ENCODE peak calls at places on chromosome 1, in ten cellular contexts. N, B, W, F, Q, S, T, H, Y and E are unnamed samples.

GRCh38 chr1:152515454-152515823 is 1.2 kb downstream of the CRCT1 start:
- DNase-seq in Q (no peak), W (no peak), F (no peak), N (no peak), B (no peak), Y (no peak), S (no peak), T (peak), H (no peak), E (no peak)

GRCh38 chr1:113940365-113941244 is 11.5 kb downstream of the HIPK1 start:
- DNase-seq in W (peak), H (peak), S (peak), B (no peak), N (peak), F (no peak), Y (no peak), Q (no peak), T (no peak), E (peak)

GRCh38 chr1:92217721-92218120 is at the start of gene C1orf146:
- DNase-seq in S (no peak), B (no peak), F (no peak), H (no peak), Q (no peak), Y (no peak), T (no peak), W (no peak), N (no peak), E (no peak)

GRCh38 chr1:31102501-31102950 is 37.0 kb upstream of the PUM1 start:
- DNase-seq in S (no peak), N (no peak), Q (no peak), F (no peak), H (no peak), T (no peak), W (peak), B (no peak), Y (peak), E (no peak)

GRCh38 chr1:198936371-198937083 is 297.7 kb downstream of the PTPRC start:
- DNase-seq in F (no peak), S (no peak), N (no peak), W (no peak), H (no peak), Q (no peak), B (peak), Y (peak), T (peak), E (no peak)

GRCh38 chr1:1118893-1119220 is 3.0 kb upstream of the C1orf159 start:
- DNase-seq in F (no peak), Y (no peak), H (no peak), Q (no peak), N (no peak), W (peak), T (no peak), S (no peak), B (no peak), E (no peak)

GRCh38 chr1:37239225-37239740 is 205.0 kb upstream of the GRIK3 start:
- DNase-seq in S (no peak), F (no peak), Y (no peak), N (no peak), T (no peak), W (no peak), Q (no peak), H (no peak), B (no peak), E (no peak)

GRCh38 chr1:157147906-157148717 is 9.9 kb upstream of the ETV3 start:
- DNase-seq in T (no peak), Q (no peak), H (no peak), W (no peak), N (no peak), B (no peak), S (no peak), F (no peak), Y (no peak), E (no peak)

GRCh38 chr1:31230378-31230777 is 9.3 kb downstream of the NKAIN1 start:
- DNase-seq in S (no peak), Y (no peak), F (no peak), H (no peak), W (no peak), Q (no peak), T (no peak), B (no peak), N (no peak), E (no peak)

GRCh38 chr1:231626951-231627614 is 493 bp downstream of the DISC1 start:
- DNase-seq in F (peak), T (peak), B (peak), H (no peak), S (peak), Y (no peak), Q (peak), W (peak), N (peak), E (peak)

GRCh38 chr1:23020731-23021130 is 1.5 kb downstream of the KDM1A start:
- DNase-seq in H (no peak), Y (peak), S (no peak), W (no peak), N (no peak), F (no peak), T (no peak), Q (no peak), B (no peak), E (no peak)

GRCh38 chr1:205186191-205186590 is 25.3 kb downstream of the DSTYK start:
- DNase-seq in B (no peak), N (no peak), Q (no peak), T (no peak), S (no peak), H (peak), W (no peak), Y (no peak), F (no peak), E (no peak)

GRCh38 chr1:201582261-201582951 is 43.5 kb downstream of the NAV1 start:
- DNase-seq in F (no peak), B (peak), W (peak), Y (no peak), Q (peak), H (no peak), S (no peak), T (peak), N (no peak), E (no peak)

GRCh38 chr1:203206116-203206687 is 19.7 kb upstream of the CHI3L1 start:
- DNase-seq in B (no peak), N (no peak), W (no peak), H (no peak), F (no peak), T (no peak), Y (no peak), Q (no peak), S (no peak), E (no peak)

GRCh38 chr1:172678990-172679772 is 20.3 kb downstream of the FASLG start:
- DNase-seq in T (no peak), W (peak), S (no peak), Q (no peak), N (no peak), F (no peak), B (no peak), Y (no peak), H (no peak), E (no peak)

GRCh38 chr1:2816786-2817185 is 15.3 kb upstream of the TTC34 start:
- DNase-seq in Q (no peak), W (no peak), S (no peak), Y (no peak), F (no peak), T (peak), B (no peak), H (no peak), N (no peak), E (no peak)

GRCh38 chr1:94335950-94336349 is 82.2 kb upstream of the ABCD3 start:
- DNase-seq in H (peak), B (peak), T (peak), F (peak), Y (peak), Q (peak), S (no peak), W (peak), N (no peak), E (peak)

GRCh38 chr1:180928272-180929230 is 15.9 kb downstream of the KIAA1614 start:
- DNase-seq in N (no peak), Q (no peak), W (no peak), S (no peak), B (peak), F (no peak), T (peak), H (no peak), Y (no peak), E (no peak)

GRCh38 chr1:245516178-245516829 is 361.5 kb downstream of the KIF26B start:
- DNase-seq in Q (no peak), S (no peak), Y (no peak), H (no peak), T (no peak), W (no peak), B (peak), N (no peak), F (no peak), E (no peak)

GRCh38 chr1:156618853-156619581 is at the start of gene HAPLN2:
- DNase-seq in W (no peak), T (no peak), F (no peak), H (no peak), Q (peak), S (no peak), Y (no peak), B (peak), N (no peak), E (no peak)

GRCh38 chr1:156115514-156116374 is 1.2 kb downstream of the LMNA start:
- DNase-seq in Y (peak), S (no peak), W (peak), H (no peak), B (no peak), T (peak), N (no peak), F (peak), Q (peak), E (no peak)

GRCh38 chr1:1200876-1201810 is 5.2 kb downstream of the TNFRSF18 start:
- DNase-seq in T (peak), Y (no peak), N (peak), F (peak), S (peak), H (peak), B (no peak), W (peak), Q (peak), E (peak)

GRCh38 chr1:197761654-197762053 is 13.6 kb downstream of the DENND1B start:
- DNase-seq in W (no peak), T (no peak), H (peak), N (no peak), B (no peak), S (no peak), F (no peak), Y (no peak), Q (no peak), E (no peak)

GRCh38 chr1:7388488-7389185 is 382.5 kb upstream of the VAMP3 start:
- DNase-seq in H (no peak), Y (no peak), W (no peak), B (peak), Q (no peak), S (no peak), F (no peak), T (peak), N (no peak), E (no peak)

GRCh38 chr1:151130837-151131586 is 15.4 kb downstream of the SEMA6C start:
- DNase-seq in S (peak), Y (peak), W (peak), F (peak), B (peak), H (peak), Q (peak), T (peak), N (peak), E (no peak)

GRCh38 chr1:62484824-62485468 is 48.1 kb downstream of the USP1 start:
- DNase-seq in B (no peak), T (no peak), F (no peak), N (no peak), H (no peak), W (no peak), Q (no peak), S (no peak), Y (no peak), E (no peak)

GRCh38 chr1:110412576-110412975 is 5.1 kb upstream of the LAMTOR5 start:
- DNase-seq in N (peak), B (peak), H (peak), Y (peak), W (peak), Q (peak), S (peak), F (peak), T (peak), E (peak)

GRCh38 chr1:23578311-23578996 is 19.2 kb upstream of the ID3 start:
- DNase-seq in Y (no peak), F (no peak), S (no peak), B (no peak), W (no peak), Q (no peak), H (no peak), T (no peak), N (no peak), E (peak)

GRCh38 chr1:229871078-229871676 is 195.9 kb upstream of the GALNT2 start:
- DNase-seq in B (no peak), F (no peak), S (no peak), Q (no peak), T (no peak), W (no peak), H (no peak), N (no peak), Y (no peak), E (no peak)

GRCh38 chr1:165179306-165179705 is 177.2 kb downstream of the LMX1A start:
- DNase-seq in N (no peak), T (no peak), W (no peak), Y (no peak), F (no peak), S (no peak), B (no peak), H (no peak), Q (no peak), E (no peak)

GRCh38 chr1:242212401-242212800 is 213.5 kb upstream of the MAP1LC3C start:
- DNase-seq in Q (no peak), H (no peak), Y (no peak), F (no peak), N (no peak), S (no peak), T (no peak), W (no peak), B (no peak), E (no peak)